ENCODE peak calls at places on chromosomes 12 and 14, in four cellular contexts. U, C, G and Q are unnamed samples. For H3K27me3, the result is how much of the 10 kb centered on the place peaks cover.

GRCh38 chr14:70098257-70098809 is 90.4 kb downstream of the SLC8A3 start:
- DNase-seq in G (no peak), U (no peak), C (no peak), Q (no peak)

GRCh38 chr12:27296674-27297073 is 36.0 kb upstream of the BMAL2 start:
- DNase-seq in U (no peak), G (no peak), C (no peak), Q (no peak)

GRCh38 chr14:78972440-78972839 is 802.3 kb downstream of the NRXN3 start:
- DNase-seq in U (no peak), G (no peak), C (no peak), Q (no peak)

GRCh38 chr14:30298266-30298795 is 260.6 kb upstream of the G2E3 start:
- DNase-seq in C (no peak), G (no peak), U (no peak), Q (no peak)

GRCh38 chr14:32808574-32809098 is 130.0 kb upstream of the NPAS3 start:
- DNase-seq in G (peak), U (peak), C (peak), Q (no peak)

GRCh38 chr14:93281937-93282336 is 50.9 kb downstream of the BTBD7 start:
- DNase-seq in G (no peak), U (no peak), C (no peak), Q (no peak)

GRCh38 chr14:96748371-96748770 is 48.8 kb upstream of the VRK1 start:
- DNase-seq in U (no peak), C (peak), G (no peak), Q (no peak)

GRCh38 chr12:93234641-93235040 is 143.1 kb upstream of the NUDT4 start:
- DNase-seq in G (no peak), C (peak), U (no peak), Q (no peak)

GRCh38 chr12:47741340-47741703 is 16.0 kb upstream of the ENDOU start:
- DNase-seq in G (peak), C (peak), U (no peak), Q (peak)

GRCh38 chr12:87982208-87982607 is 47.0 kb downstream of the C12orf50 start:
- DNase-seq in U (peak), G (no peak), C (no peak), Q (no peak)

GRCh38 chr14:53356361-53357150 is 203.4 kb upstream of the DDHD1 start:
- DNase-seq in U (peak), G (no peak), C (no peak), Q (no peak)

GRCh38 chr12:124445121-124445718 is 122.2 kb downstream of the NCOR2 start:
- DNase-seq in G (no peak), C (no peak), U (no peak), Q (peak)

GRCh38 chr12:132278421-132279183 is 50.8 kb downstream of the GALNT9 start:
- DNase-seq in G (peak), C (peak), U (no peak), Q (peak)

GRCh38 chr12:132276720-132277373 is 52.5 kb downstream of the GALNT9 start:
- DNase-seq in U (no peak), G (no peak), C (no peak), Q (no peak)

GRCh38 chr12:132277374-132277801 is 52.0 kb downstream of the GALNT9 start:
- DNase-seq in U (no peak), G (peak), C (no peak), Q (no peak)

GRCh38 chr12:132279184-132279889 is 50.1 kb downstream of the GALNT9 start:
- DNase-seq in G (peak), C (no peak), U (no peak), Q (no peak)

DNA sequence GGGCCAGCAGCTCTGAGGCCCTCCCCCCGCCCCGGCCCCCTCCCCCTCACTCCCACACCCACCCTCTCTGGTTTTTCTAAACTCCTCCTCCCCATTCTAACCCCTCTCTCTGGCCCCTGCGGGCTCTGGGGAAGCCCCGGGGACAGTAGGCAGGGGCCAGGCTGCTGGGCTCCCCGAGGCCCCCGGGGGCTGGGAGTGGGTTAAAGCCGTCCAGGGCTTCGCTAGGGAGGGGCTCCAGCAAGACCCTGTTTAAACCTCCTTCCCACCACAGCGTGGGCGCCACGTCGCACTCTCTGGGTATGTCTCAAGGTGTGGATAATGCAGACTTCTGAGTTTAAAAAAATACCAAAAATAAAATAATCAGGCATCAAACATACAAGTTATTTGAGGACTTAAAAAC is 51.4 kb downstream of the GALNT9 start:
- DNase-seq in G (peak), C (no peak), U (no peak), Q (no peak)
- H3K27me3 ChIP-seq in G (under half), C (under half), U (half or more), Q (under half)

DNA sequence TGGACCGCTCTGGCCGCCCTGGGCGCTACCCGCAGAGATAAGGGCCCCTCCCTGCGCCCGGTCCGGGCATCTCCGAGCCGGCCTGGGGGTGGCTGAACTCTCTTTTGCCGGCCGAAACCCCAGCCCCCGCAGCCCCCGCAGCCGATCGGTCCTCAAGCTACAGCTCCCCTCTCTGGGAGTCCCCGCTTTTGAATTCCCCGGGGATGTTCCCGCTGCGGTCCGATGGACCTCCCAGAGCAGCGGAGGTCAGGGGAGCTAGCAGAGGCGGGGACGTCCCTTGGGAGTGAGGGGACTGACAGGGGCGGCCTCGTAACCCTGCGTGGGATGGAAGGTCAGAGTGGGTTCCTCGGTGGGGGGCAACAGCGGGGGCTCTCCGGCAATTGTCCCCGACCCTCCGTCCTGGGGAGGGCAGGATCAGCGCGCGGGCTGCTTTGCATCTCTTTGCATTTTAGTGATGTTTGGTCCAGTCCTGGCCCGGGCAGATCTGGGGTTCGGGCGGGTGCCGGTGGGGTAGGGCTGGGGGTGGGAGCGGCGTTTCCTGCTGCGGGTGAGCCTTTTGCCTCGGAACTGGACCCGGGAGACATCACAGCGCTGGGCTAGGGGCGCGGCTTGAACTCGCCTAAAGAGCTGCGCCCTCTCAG is at the start of gene CRIP1:
- DNase-seq in C (no peak), U (no peak), G (no peak), Q (no peak)
- H3K4me3 ChIP-seq in C (peak), U (no peak), G (peak), Q (peak)

GRCh38 chr12:17666641-17667324 is 423.2 kb downstream of the RERGL start:
- DNase-seq in G (no peak), U (no peak), C (no peak), Q (no peak)
- H3K27ac ChIP-seq in G (no peak), U (no peak), C (no peak), Q (no peak)

DNA sequence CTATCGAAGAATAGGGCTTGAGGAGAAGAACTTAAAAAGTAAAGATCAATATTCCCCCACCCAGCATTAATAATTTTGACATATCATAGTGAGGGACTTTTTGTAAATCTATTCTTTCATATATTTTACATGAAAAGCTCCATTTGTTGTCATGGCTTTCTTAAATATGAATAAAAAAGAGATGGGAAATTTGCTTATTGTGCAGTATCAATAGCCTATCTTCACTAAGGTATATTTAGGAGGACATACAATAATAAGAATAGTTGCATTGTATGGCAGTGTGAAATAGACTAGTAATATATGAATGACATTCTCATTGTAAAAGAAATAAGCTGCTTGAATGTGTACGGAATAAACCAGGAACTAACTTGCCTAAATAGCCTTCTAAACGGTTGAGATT is 5.5 kb upstream of the TCP11L2 start:
- DNase-seq in C (no peak), G (no peak), U (no peak), Q (no peak)
- H3K27me3 ChIP-seq in C (under half), G (under half), U (under half), Q (under half)

GRCh38 chr12:62605972-62606371 is 139.3 kb downstream of the MON2 start:
- DNase-seq in C (no peak), U (no peak), G (no peak), Q (no peak)
- H3K4me3 ChIP-seq in C (peak), U (no peak), G (no peak), Q (no peak)

GRCh38 chr12:54167500-54167896 is 21.3 kb downstream of the SMUG1 start:
- DNase-seq in U (no peak), C (no peak), G (no peak), Q (no peak)
- H3K27ac ChIP-seq in U (no peak), C (no peak), G (no peak), Q (no peak)

GRCh38 chr12:132354211-132354981 is 25.0 kb upstream of the GALNT9 start:
- DNase-seq in U (no peak), G (peak), C (no peak), Q (peak)

GRCh38 chr12:132352896-132353800 is 23.8 kb upstream of the GALNT9 start:
- DNase-seq in U (no peak), G (peak), C (no peak), Q (peak)

GRCh38 chr12:132353811-132354210 is 24.4 kb upstream of the GALNT9 start:
- DNase-seq in U (no peak), G (peak), C (no peak), Q (no peak)

GRCh38 chr12:132349501-132350131 is 20.2 kb upstream of the GALNT9 start:
- DNase-seq in C (no peak), U (no peak), G (no peak), Q (no peak)

DNA sequence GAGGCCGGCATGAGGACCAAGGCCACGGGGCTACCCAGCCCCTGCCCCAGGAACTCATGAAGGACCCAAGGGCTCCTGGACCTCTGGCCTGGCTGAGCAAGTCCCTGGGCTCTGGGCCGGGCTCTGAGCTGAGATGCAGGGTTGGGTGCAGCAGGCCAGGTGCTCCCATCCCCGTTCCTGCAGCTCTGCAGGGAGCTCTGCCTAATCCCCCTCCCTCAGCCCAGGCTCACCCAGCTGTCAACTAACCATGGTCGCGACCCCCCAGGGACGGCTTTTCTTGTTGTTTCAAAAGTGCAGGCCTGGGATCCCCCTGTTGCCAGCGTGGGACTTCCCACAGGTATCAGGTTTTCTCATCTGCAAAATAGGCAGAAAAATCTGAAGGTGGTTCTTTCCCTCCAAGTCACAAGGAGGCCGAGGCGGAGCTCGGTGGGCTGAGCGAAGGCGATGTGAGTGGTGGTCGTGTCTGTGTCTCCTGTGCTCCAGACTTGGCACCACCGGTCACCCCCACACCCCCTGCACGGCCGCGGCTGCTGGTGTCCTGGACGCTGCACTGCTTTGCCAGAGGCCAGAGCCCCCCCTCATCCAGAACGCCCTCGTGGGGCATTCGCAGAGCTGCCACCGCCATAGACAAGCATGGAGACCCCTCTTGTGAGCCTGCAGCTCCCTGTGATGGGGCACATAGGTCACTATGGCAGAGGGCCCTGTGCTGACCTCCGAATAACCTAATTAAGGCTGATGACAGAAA is 22.5 kb upstream of the GALNT9 start:
- DNase-seq in G (peak), U (no peak), C (no peak), Q (no peak)
- H3K27me3 ChIP-seq in G (under half), U (under half), C (half or more), Q (under half)